ENCODE peak calls at places on chromosomes 16 and 17, in eight cellular contexts. P is tibial artery; V is GM12878; J is tibial nerve; C is heart left ventricle; E is uterus; Z is stomach; K is CD4-positive, CD25-positive, alpha-beta regulatory T cell. I is an unnamed sample.

GRCh38 chr17:32445976-32446375 is 1.7 kb downstream of the PSMD11 start:
- DNase-seq in J (no peak), K (no peak), E (no peak), Z (no peak), V (no peak), P (no peak), C (no peak), I (no peak)

GRCh38 chr16:49776085-49776501 is 79.8 kb downstream of the ZNF423 start:
- DNase-seq in J (no peak), E (no peak), C (peak; percentile 64), V (no peak), Z (no peak), K (no peak), P (no peak), I (no peak)

GRCh38 chr17:62741290-62741689 is 66.8 kb downstream of the MARCHF10 start:
- DNase-seq in V (no peak), Z (no peak), P (no peak), J (no peak), E (no peak), C (no peak), K (no peak), I (no peak)

GRCh38 chr17:69828087-69828486 is 246.9 kb upstream of the KCNJ16 start:
- DNase-seq in V (no peak), E (no peak), P (no peak), C (peak; percentile 64), K (no peak), J (no peak), Z (peak; percentile 43), I (no peak)

GRCh38 chr17:48592097-48592496 is 1.5 kb downstream of the HOXB5 start:
- DNase-seq in C (no peak), P (no peak), Z (no peak), V (no peak), K (no peak), J (no peak), E (no peak), I (peak; percentile 39)

GRCh38 chr16:68235105-68235881 is 634 bp downstream of the ESRP2 start:
- DNase-seq in P (peak; percentile 72), E (no peak), J (no peak), K (no peak), V (no peak), C (no peak), Z (peak; percentile 69), I (no peak)

GRCh38 chr16:64356267-64356666 is 765.6 kb downstream of the CDH11 start:
- DNase-seq in J (no peak), K (no peak), P (no peak), V (no peak), Z (no peak), E (no peak), C (no peak), I (no peak)

GRCh38 chr16:83901101-83901500 is 2.2 kb downstream of the MLYCD start:
- DNase-seq in K (no peak), P (no peak), V (no peak), C (no peak), Z (no peak), J (no peak), E (no peak), I (no peak)

GRCh38 chr16:75702247-75702646 is 986 bp upstream of the DUXB start:
- DNase-seq in P (no peak), C (no peak), E (no peak), Z (no peak), J (no peak), V (no peak), K (no peak), I (no peak)

GRCh38 chr16:10740000-10740844 is 3.4 kb upstream of the NUBP1 start:
- DNase-seq in C (no peak), P (no peak), K (no peak), E (no peak), V (no peak), J (no peak), Z (peak; percentile 24), I (no peak)

GRCh38 chr17:7836596-7837374 is 2.8 kb downstream of the KDM6B start:
- DNase-seq in J (peak; percentile 98), P (peak; percentile 95), C (peak; percentile 92), E (peak; percentile 96), K (peak; percentile 54), Z (peak; percentile 95), V (peak; percentile 73), I (peak; percentile 60)

GRCh38 chr17:76272541-76273434 is 7.6 kb downstream of the UBALD2 start:
- DNase-seq in Z (no peak), E (no peak), P (no peak), K (no peak), C (no peak), V (no peak), J (no peak), I (no peak)

GRCh38 chr17:1714980-1715802 is 5.0 kb upstream of the TLCD2 start:
- DNase-seq in J (peak; percentile 82), K (no peak), P (peak; percentile 97), V (no peak), Z (peak; percentile 84), C (peak; percentile 96), E (peak; percentile 91), I (peak; percentile 32)

GRCh38 chr16:49530396-49530795 is 156.8 kb downstream of the C16orf78 start:
- DNase-seq in Z (no peak), K (no peak), E (no peak), C (no peak), J (no peak), P (no peak), V (no peak), I (no peak)

GRCh38 chr17:80704381-80704819 is 159.8 kb downstream of the RPTOR start:
- DNase-seq in Z (no peak), C (no peak), E (no peak), J (no peak), V (no peak), K (peak; percentile 27), P (no peak), I (no peak)

GRCh38 chr16:64196444-64196843 is 925.4 kb downstream of the CDH11 start:
- DNase-seq in E (no peak), K (no peak), C (no peak), Z (no peak), V (no peak), P (no peak), J (no peak), I (no peak)

GRCh38 chr17:63035695-63036094 is 69.7 kb downstream of the TANC2 start:
- DNase-seq in C (no peak), P (no peak), Z (no peak), E (no peak), K (peak; percentile 1), J (no peak), V (no peak), I (no peak)

GRCh38 chr17:63550816-63551639 is 751 bp downstream of the DCAF7 start:
- DNase-seq in J (no peak), E (no peak), C (no peak), P (no peak), K (no peak), Z (peak; percentile 19), V (no peak), I (no peak)

GRCh38 chr16:48907906-48908634 is 298.1 kb upstream of the N4BP1 start:
- DNase-seq in Z (no peak), J (no peak), K (no peak), V (peak; percentile 39), C (no peak), E (no peak), P (no peak), I (no peak)

GRCh38 chr16:85963746-85964370 is 64.9 kb downstream of the IRF8 start:
- DNase-seq in C (peak; percentile 85), V (no peak), Z (peak; percentile 50), E (no peak), P (no peak), J (peak; percentile 48), K (no peak), I (no peak)

GRCh38 chr16:50310308-50311133 is 44.2 kb downstream of the ADCY7 start:
- DNase-seq in C (no peak), K (no peak), Z (peak; percentile 19), J (no peak), E (no peak), P (peak; percentile 67), V (no peak), I (no peak)

GRCh38 chr17:39671651-39672521 is 3.6 kb downstream of the PNMT start:
- DNase-seq in Z (peak; percentile 57), C (peak; percentile 85), P (peak; percentile 71), J (no peak), E (no peak), V (no peak), K (no peak), I (no peak)

GRCh38 chr16:86647561-86647960 is 69.2 kb downstream of the FOXL1 start:
- DNase-seq in K (no peak), C (no peak), P (no peak), V (no peak), J (no peak), E (no peak), Z (no peak), I (no peak)

GRCh38 chr17:76119409-76120371 is 16.1 kb upstream of the EXOC7 start:
- DNase-seq in P (no peak), E (no peak), C (no peak), J (no peak), Z (no peak), K (no peak), V (no peak), I (no peak)

GRCh38 chr17:47866941-47867340 is 16.0 kb upstream of the SP6 start:
- DNase-seq in P (no peak), Z (no peak), K (no peak), C (no peak), J (no peak), E (no peak), V (no peak), I (no peak)

GRCh38 chr17:56178203-56178602 is 24.9 kb downstream of the ANKFN1 start:
- DNase-seq in V (no peak), C (no peak), Z (no peak), P (no peak), K (no peak), E (no peak), J (no peak), I (no peak)

GRCh38 chr17:17570798-17571716 is 20.5 kb downstream of the PEMT start:
- DNase-seq in C (peak; percentile 56), J (no peak), P (no peak), K (no peak), E (no peak), V (no peak), Z (peak; percentile 39), I (no peak)
- H3K4me1 ChIP-seq in C (peaks cover 53% of the 10 kb centered on the region), J (peaks cover 21% of the 10 kb centered on the region), P (peaks cover 27% of the 10 kb centered on the region), K (no peaks in the 10 kb centered on the region), E (no peaks in the 10 kb centered on the region), V (no peaks in the 10 kb centered on the region), Z (peaks cover 38% of the 10 kb centered on the region), I (no peaks in the 10 kb centered on the region)

GRCh38 chr17:10063730-10064221 is 134.6 kb downstream of the GAS7 start:
- DNase-seq in Z (peak; percentile 29), E (no peak), V (peak; percentile 56), K (no peak), C (peak; percentile 51), P (peak; percentile 79), J (no peak), I (no peak)
- H3K27ac ChIP-seq in Z (peak overlapping the region; percentile 72), E (peak overlapping the region; percentile 7), V (no peak overlapping the region), K (no peak overlapping the region), C (no peak overlapping the region), P (no peak overlapping the region), J (peak overlapping the region; percentile 87), I (no peak overlapping the region)

GRCh38 chr16:57356547-57356946 is 2.0 kb upstream of the CCL22 start:
- DNase-seq in Z (peak; percentile 8), E (no peak), C (no peak), K (no peak), V (no peak), P (no peak), J (no peak), I (no peak)
- H3K4me1 ChIP-seq in Z (no peaks in the 10 kb centered on the region), E (no peaks in the 10 kb centered on the region), C (no peaks in the 10 kb centered on the region), K (no peaks in the 10 kb centered on the region), V (peaks cover 31% of the 10 kb centered on the region), P (no peaks in the 10 kb centered on the region), J (peaks cover 4% of the 10 kb centered on the region), I (no peaks in the 10 kb centered on the region)

GRCh38 chr16:2915196-2915929 is 3.6 kb downstream of the FLYWCH1 start:
- DNase-seq in Z (no peak), C (no peak), P (no peak), E (no peak), V (no peak), J (no peak), K (no peak), I (no peak)
- H3K27ac ChIP-seq in Z (no peak overlapping the region), C (no peak overlapping the region), P (no peak overlapping the region), E (no peak overlapping the region), V (no peak overlapping the region), J (no peak overlapping the region), K (no peak overlapping the region), I (no peak overlapping the region)

I was measured in CD8-positive, alpha-beta memory T cell.